ENCODE peak calls at places on chromosomes 3 and 15, in seven cellular contexts. W is heart right ventricle; Y is Jurkat, Clone E6-1; Z is A172; M is adipocyte; A is CD8-positive, alpha-beta T cell; J is MM.1S. E is an unnamed sample.
A peak's percentile ranks its signal among the peaks of the same experiment; 100 is the strongest.

GRCh38 chr3:141860086-141860669 is 16.3 kb upstream of the ATP1B3 start:
- DNase-seq in W (no peak), Y (no peak), Z (no peak), M (no peak), A (no peak), J (no peak), E (no peak)

GRCh38 chr15:81337713-81338157 is 13.8 kb upstream of the STARD5 start:
- DNase-seq in W (no peak), Y (no peak), Z (no peak), M (no peak), A (no peak), J (no peak), E (no peak)

GRCh38 chr3:141368925-141369794 is 856 bp downstream of the ZBTB38 start:
- DNase-seq in W (no peak), Y (no peak), Z (peak; percentile 11), M (no peak), A (no peak), J (peak; percentile 5), E (peak; percentile 94)

GRCh38 chr15:32849769-32850668 is 132.2 kb downstream of the GREM1 start:
- DNase-seq in W (no peak), Y (no peak), Z (peak; percentile 84), M (peak; percentile 86), A (no peak), J (peak; percentile 65), E (peak; percentile 97)

GRCh38 chr3:133943639-133944131 is 48.0 kb upstream of the RAB6B start:
- DNase-seq in W (no peak), Y (peak; percentile 87), Z (peak; percentile 97), M (peak; percentile 64), A (no peak), J (no peak), E (peak; percentile 88)

GRCh38 chr15:39300451-39301153 is 280.3 kb upstream of the THBS1 start:
- DNase-seq in W (no peak), Y (no peak), Z (peak; percentile 65), M (peak; percentile 84), A (no peak), J (no peak), E (peak; percentile 71)

GRCh38 chr15:60945196-60945595 is 283.9 kb downstream of the RORA start:
- DNase-seq in W (peak; percentile 64), Y (no peak), Z (no peak), M (no peak), A (no peak), J (no peak), E (no peak)

GRCh38 chr3:14674841-14675240 is at the start of gene C3orf20:
- DNase-seq in W (no peak), Y (no peak), Z (no peak), M (no peak), A (no peak), J (no peak), E (no peak)

GRCh38 chr15:96166223-96167200 is 164.0 kb upstream of the NR2F2 start:
- DNase-seq in W (no peak), Y (no peak), Z (no peak), M (no peak), A (no peak), J (no peak), E (no peak)

GRCh38 chr3:47414161-47414564 is 33.3 kb downstream of the PTPN23 start:
- DNase-seq in W (no peak), Y (no peak), Z (no peak), M (no peak), A (no peak), J (no peak), E (no peak)